ENCODE peak calls at places on chromosomes 6 and 20, in six cellular contexts. A is activated naive CD4-positive, alpha-beta T cell; C is memory B cell; U is anterior cingulate cortex; L is kidney tubule cell; E is activated CD4-positive, alpha-beta T cell treated with anti-CD3 and anti-CD28 coated beads for 24 hours. H is an unnamed sample.
A peak's percentile ranks its signal among the peaks of the same experiment; 100 is the strongest.

GRCh38 chr6:70860044-70860443 is 96.8 kb downstream of the B3GAT2 start:
- DNase-seq in A (no peak), C (no peak), U (no peak), L (no peak), E (no peak), H (no peak)

GRCh38 chr6:133187657-133188453 is 53.3 kb upstream of the EYA4 start:
- DNase-seq in A (no peak), C (no peak), U (no peak), L (no peak), E (no peak), H (no peak)

GRCh38 chr6:109002100-109002697 is 92.4 kb downstream of the SESN1 start:
- DNase-seq in A (no peak), C (no peak), U (no peak), L (no peak), E (no peak), H (peak; percentile 67)

GRCh38 chr6:128069180-128069579 is 168.3 kb upstream of the THEMIS start:
- DNase-seq in A (no peak), C (no peak), U (no peak), L (no peak), E (no peak), H (no peak)

GRCh38 chr6:153058291-153058690 is 55.8 kb upstream of the MTRF1L start:
- DNase-seq in A (no peak), C (no peak), U (no peak), L (no peak), E (no peak), H (no peak)

GRCh38 chr20:49460916-49461315 is 21.6 kb downstream of the KCNB1 start:
- DNase-seq in A (no peak), C (no peak), U (no peak), L (peak; percentile 94), E (no peak), H (no peak)

GRCh38 chr20:17747431-17747846 is 47.7 kb downstream of the BANF2 start:
- DNase-seq in A (no peak), C (no peak), U (no peak), L (peak; percentile 90), E (no peak), H (no peak)

GRCh38 chr6:55636406-55637102 is 57.6 kb upstream of the HMGCLL1 start:
- DNase-seq in A (no peak), C (no peak), U (no peak), L (peak; percentile 23), E (no peak), H (no peak)

GRCh38 chr6:148203970-148204369 is 138.7 kb upstream of the SASH1 start:
- DNase-seq in A (no peak), C (no peak), U (no peak), L (no peak), E (peak; percentile 44), H (no peak)

GRCh38 chr6:69796081-69796626 is 656 bp downstream of the LMBRD1 start:
- DNase-seq in A (peak; percentile 18), C (peak; percentile 63), U (no peak), L (peak; percentile 85), E (no peak), H (no peak)

GRCh38 chr6:128280960-128281359 is 239.4 kb downstream of the PTPRK start:
- DNase-seq in A (no peak), C (no peak), U (no peak), L (no peak), E (no peak), H (no peak)

GRCh38 chr6:131255911-131256310 is 120.6 kb downstream of the AKAP7 start:
- DNase-seq in A (no peak), C (no peak), U (no peak), L (no peak), E (no peak), H (no peak)

GRCh38 chr6:137493218-137494038 is 766 bp downstream of the OLIG3 start:
- DNase-seq in A (no peak), C (no peak), U (no peak), L (no peak), E (no peak), H (no peak)

GRCh38 chr6:75351570-75351969 is 67.0 kb upstream of the TMEM30A start:
- DNase-seq in A (no peak), C (no peak), U (no peak), L (no peak), E (no peak), H (no peak)

GRCh38 chr6:134464690-134465411 is 146.9 kb upstream of the SGK1 start:
- DNase-seq in A (no peak), C (no peak), U (no peak), L (peak; percentile 91), E (no peak), H (no peak)

H was measured in globus pallidus.